ENCODE peak calls at places on chromosomes 1 and 21, in four cellular contexts. S is SK-N-SH, G is K562, T is mesendoderm. O is an unnamed sample.

GRCh38 chr1:19384113-19384512 is 72.0 kb downstream of the SLC66A1 start:
- DNase-seq in S (peak; percentile 75), G (peak; percentile 55), T (no peak), O (no peak)

GRCh38 chr1:22447581-22448215 is 4.0 kb upstream of the ZBTB40 start:
- DNase-seq in S (peak; percentile 50), G (peak; percentile 43), T (peak; percentile 50), O (no peak)

GRCh38 chr1:85585845-85586244 is 5.3 kb downstream of the CCN1 start:
- DNase-seq in S (no peak), G (no peak), T (no peak), O (peak; percentile 52)

GRCh38 chr1:224459051-224459450 is 24.5 kb upstream of the WDR26 start:
- DNase-seq in S (no peak), G (peak; percentile 16), T (no peak), O (no peak)

GRCh38 chr1:225508538-225509375 is 80.9 kb upstream of the LBR start:
- DNase-seq in S (no peak), G (no peak), T (peak; percentile 92), O (peak; percentile 98)

GRCh38 chr1:116763787-116764465 is 9.7 kb downstream of the CD2 start:
- DNase-seq in S (peak; percentile 42), G (peak; percentile 82), T (peak; percentile 61), O (no peak)

GRCh38 chr1:179883739-179884138 is 1.7 kb downstream of the TOR1AIP1 start:
- DNase-seq in S (no peak), G (peak; percentile 38), T (peak; percentile 86), O (no peak)

GRCh38 chr1:148355976-148356375 is 127.1 kb downstream of the PPIAL4G start:
- DNase-seq in S (no peak), G (no peak), T (no peak), O (no peak)

GRCh38 chr1:109928591-109929111 is 18.0 kb downstream of the CSF1 start:
- DNase-seq in S (no peak), G (no peak), T (no peak), O (no peak)

GRCh38 chr1:199083680-199084079 is 444.8 kb downstream of the PTPRC start:
- DNase-seq in S (peak; percentile 6), G (no peak), T (no peak), O (no peak)

GRCh38 chr1:185439727-185440415 is 122.8 kb upstream of the IVNS1ABP start:
- DNase-seq in S (no peak), G (no peak), T (no peak), O (peak; percentile 70)

GRCh38 chr21:38811257-38811656 is 5.5 kb downstream of the ETS2 start:
- DNase-seq in S (no peak), G (no peak), T (no peak), O (no peak)

GRCh38 chr1:205505791-205506190 is 1.3 kb downstream of the CDK18 start:
- DNase-seq in S (no peak), G (no peak), T (no peak), O (no peak)

GRCh38 chr1:24714859-24715520 is 30.3 kb upstream of the CLIC4 start:
- DNase-seq in S (no peak), G (no peak), T (no peak), O (no peak)

GRCh38 chr1:61898658-61899057 is 156.4 kb downstream of the PATJ start:
- DNase-seq in S (no peak), G (no peak), T (no peak), O (no peak)

GRCh38 chr1:35660581-35661473 is 19.5 kb upstream of the PSMB2 start:
- DNase-seq in S (no peak), G (no peak), T (peak; percentile 85), O (no peak)

GRCh38 chr1:37159102-37159501 is 124.8 kb upstream of the GRIK3 start:
- DNase-seq in S (no peak), G (peak; percentile 35), T (peak; percentile 28), O (no peak)

GRCh38 chr1:11985851-11986250 is 5.6 kb downstream of the MFN2 start:
- DNase-seq in S (no peak), G (no peak), T (no peak), O (no peak)

GRCh38 chr1:209094384-209094783 is 489.1 kb upstream of the CAMK1G start:
- DNase-seq in S (no peak), G (no peak), T (peak; percentile 63), O (no peak)

GRCh38 chr1:230067871-230068814 is 1.1 kb downstream of the GALNT2 start:
- DNase-seq in S (peak; percentile 79), G (peak; percentile 66), T (peak; percentile 68), O (no peak)

GRCh38 chr1:82775402-82776000 is 974.8 kb downstream of the ADGRL2 start:
- DNase-seq in S (peak; percentile 34), G (peak; percentile 49), T (peak; percentile 86), O (no peak)

GRCh38 chr1:201538618-201539551 is at the start of gene NAV1:
- DNase-seq in S (peak; percentile 90), G (peak; percentile 24), T (peak; percentile 85), O (peak; percentile 64)

GRCh38 chr1:21152423-21153100 is 24.1 kb downstream of the EIF4G3 start:
- DNase-seq in S (no peak), G (no peak), T (peak; percentile 27), O (no peak)

GRCh38 chr1:230427981-230428380 is 1.8 kb upstream of the PGBD5 start:
- DNase-seq in S (no peak), G (no peak), T (peak; percentile 66), O (no peak)

GRCh38 chr1:10693497-10694273 is 102.8 kb downstream of the CASZ1 start:
- DNase-seq in S (peak; percentile 74), G (peak; percentile 62), T (peak; percentile 35), O (no peak)

GRCh38 chr1:95935719-95936118 is 701.7 kb downstream of the RWDD3 start:
- DNase-seq in S (no peak), G (no peak), T (no peak), O (no peak)

GRCh38 chr1:108049083-108049819 is 84.3 kb upstream of the VAV3 start:
- DNase-seq in S (peak; percentile 18), G (peak; percentile 36), T (peak; percentile 72), O (no peak)

GRCh38 chr1:1304331-1305299 is 3.1 kb downstream of the ACAP3 start:
- DNase-seq in S (peak; percentile 91), G (peak; percentile 56), T (peak; percentile 93), O (peak; percentile 53)

GRCh38 chr1:181257117-181257516 is 168.6 kb downstream of the IER5 start:
- DNase-seq in S (no peak), G (no peak), T (no peak), O (no peak)

GRCh38 chr21:42391297-42391696 is 4.6 kb downstream of the TMPRSS3 start:
- DNase-seq in S (no peak), G (no peak), T (no peak), O (no peak)

GRCh38 chr1:243489164-243489527 is 233.3 kb downstream of the SDCCAG8 start:
- DNase-seq in S (no peak), G (no peak), T (no peak), O (no peak)

DNA sequence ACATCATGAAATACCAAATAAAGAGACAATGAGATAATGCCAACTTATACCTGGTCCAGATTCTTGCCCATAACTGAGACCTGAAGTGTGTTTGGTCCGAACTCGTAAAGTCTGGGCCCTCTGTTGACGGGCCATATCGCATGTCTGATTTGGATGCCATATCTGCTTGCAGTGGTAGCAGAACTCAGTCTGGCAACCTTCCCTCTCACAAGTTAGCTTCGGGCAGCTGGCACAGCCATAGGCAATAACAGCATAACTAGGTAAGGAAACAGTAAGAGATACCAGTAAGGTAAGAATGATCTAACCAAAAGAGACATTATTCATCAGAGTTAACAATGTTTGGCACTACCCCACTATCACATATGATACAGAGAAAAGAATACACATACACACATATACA is 15.1 kb downstream of the RNF19B start:
- DNase-seq in S (no peak), G (no peak), T (no peak), O (no peak)
- H3K79me2 ChIP-seq in S (peaks cover 64% of the 10 kb centered on the region), G (no peaks in the 10 kb centered on the region), T (no peaks in the 10 kb centered on the region), O (peaks cover 27% of the 10 kb centered on the region)

DNA sequence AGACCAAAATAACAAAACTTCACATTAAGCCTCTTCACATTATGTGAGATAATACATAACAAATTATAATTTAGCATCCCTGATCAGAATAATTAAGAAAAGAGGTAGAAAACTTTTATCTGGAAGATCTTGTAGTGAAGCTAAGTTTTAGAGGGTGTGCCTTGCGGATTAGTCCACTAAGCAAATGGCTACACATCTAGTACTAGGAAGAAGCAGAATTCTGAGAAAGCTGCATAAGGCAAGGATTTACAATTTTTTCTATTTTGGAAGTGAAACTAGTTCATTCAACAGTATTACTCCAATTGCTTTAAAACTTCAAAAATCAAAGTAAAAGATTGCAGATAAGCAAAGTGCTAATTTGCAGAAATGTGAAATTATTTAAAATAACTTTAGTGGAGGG is 3.5 kb downstream of the YOD1 start:
- DNase-seq in S (no peak), G (no peak), T (no peak), O (no peak)
- H3K4me1 ChIP-seq in S (peaks cover 26% of the 10 kb centered on the region), G (peaks cover 46% of the 10 kb centered on the region), T (no peaks in the 10 kb centered on the region), O (peaks cover 58% of the 10 kb centered on the region)

GRCh38 chr1:196910208-196910607 is 22.4 kb downstream of the CFHR4 start:
- DNase-seq in S (no peak), G (no peak), T (peak; percentile 23), O (no peak)
- H3K79me2 ChIP-seq in S (no peaks in the 10 kb centered on the region), G (no peaks in the 10 kb centered on the region), T (no peaks in the 10 kb centered on the region), O (no peaks in the 10 kb centered on the region)

DNA sequence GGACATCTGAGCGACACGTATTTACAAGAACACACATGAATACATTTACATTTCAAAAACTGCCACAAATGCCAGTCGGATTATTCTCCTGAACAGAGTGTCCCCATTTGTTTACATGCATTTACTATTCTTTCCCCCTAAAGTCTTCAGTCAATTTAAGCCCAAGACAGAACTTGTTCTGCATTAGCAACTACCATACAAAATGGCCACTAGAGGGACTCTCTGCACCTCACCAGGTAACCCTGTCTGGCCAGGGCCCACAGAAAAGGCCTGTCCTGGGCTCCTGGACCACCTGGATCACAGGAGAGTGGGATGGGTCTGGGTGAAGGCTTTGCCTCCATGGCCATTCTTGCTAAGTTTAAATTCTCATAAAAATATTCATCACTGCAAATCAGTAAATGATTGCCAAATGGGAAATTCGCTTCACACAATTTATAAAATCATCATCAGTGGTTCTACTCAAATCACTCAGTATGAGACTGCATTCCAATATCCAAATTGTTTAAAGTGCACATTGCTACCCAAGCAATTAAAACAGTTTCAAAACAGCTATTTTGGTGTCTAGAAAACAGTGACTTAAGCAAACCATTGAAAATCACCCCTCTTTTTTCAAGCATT is 12.5 kb upstream of the GUCA2A start:
- DNase-seq in S (peak; percentile 55), G (peak; percentile 60), T (peak; percentile 78), O (no peak)
- H3K4me1 ChIP-seq in S (peaks cover 28% of the 10 kb centered on the region), G (no peaks in the 10 kb centered on the region), T (peaks cover 6% of the 10 kb centered on the region), O (peaks cover 19% of the 10 kb centered on the region)

DNA sequence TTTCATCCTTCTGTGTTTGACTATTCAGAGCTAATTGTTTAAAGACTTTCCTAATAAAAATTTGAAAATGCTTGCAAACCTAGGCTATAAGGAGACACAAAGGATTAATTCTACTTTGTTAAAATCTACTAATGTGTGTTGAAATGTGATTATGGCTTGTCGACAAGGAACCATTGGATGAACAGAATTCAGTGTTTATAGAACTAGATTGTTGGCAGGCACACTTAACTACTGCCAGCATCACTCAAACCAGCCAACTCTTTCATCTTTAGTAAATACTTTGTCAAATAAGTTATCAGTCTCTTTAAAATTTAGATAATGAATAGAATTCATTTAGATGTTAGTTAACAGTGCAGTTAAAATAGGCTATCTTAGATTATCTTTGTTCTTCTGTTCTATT is 27.6 kb downstream of the HS2ST1 start:
- DNase-seq in S (no peak), G (no peak), T (peak; percentile 7), O (no peak)
- H3K79me2 ChIP-seq in S (peaks cover 51% of the 10 kb centered on the region), G (peaks cover 99% of the 10 kb centered on the region), T (peaks cover 5% of the 10 kb centered on the region), O (peaks cover 26% of the 10 kb centered on the region)

DNA sequence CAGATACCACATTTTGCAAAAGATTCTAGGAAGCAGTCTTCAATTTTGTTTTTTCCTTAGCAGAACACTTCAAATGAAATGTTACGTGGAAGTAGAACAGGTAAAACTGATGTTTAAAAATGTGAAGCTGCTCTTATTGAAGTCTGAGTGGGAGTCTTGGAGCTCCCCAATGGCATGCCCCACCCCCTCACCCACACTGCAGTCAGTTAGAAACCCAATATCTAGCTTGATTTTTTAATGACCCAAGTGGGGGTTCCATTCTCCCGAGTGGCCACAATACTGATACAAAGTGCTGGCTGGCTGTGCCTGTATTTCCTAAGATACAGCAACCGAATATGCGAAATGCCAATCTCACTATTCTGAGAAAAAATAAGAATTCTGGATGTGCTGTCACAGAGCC is 31.3 kb downstream of the GPR3 start:
- DNase-seq in S (no peak), G (no peak), T (no peak), O (no peak)
- H3K4me1 ChIP-seq in S (peaks cover 6% of the 10 kb centered on the region), G (peaks cover 24% of the 10 kb centered on the region), T (peaks cover 8% of the 10 kb centered on the region), O (no peaks in the 10 kb centered on the region)